ENCODE peak calls at places on chromosomes 3 and 15, in nine cellular contexts. X, O, K, M, T, I, P, B and D are unnamed samples. For H3K4me1 and H3K36me3, the result is how much of the 10 kb centered on the place peaks cover.

GRCh38 chr15:89665449-89666146 is 10.3 kb upstream of the KIF7 start:
- DNase-seq in P (peak), O (peak), K (peak), B (peak), M (no peak), T (peak), I (peak), X (peak), D (no peak)

GRCh38 chr3:159146856-159147255 is 345.0 kb downstream of the MFSD1 start:
- DNase-seq in T (no peak), M (no peak), X (no peak), O (no peak), I (no peak), K (no peak), P (no peak), B (no peak), D (no peak)

GRCh38 chr3:133527306-133527705 is 46.2 kb upstream of the CDV3 start:
- DNase-seq in P (no peak), X (no peak), O (no peak), M (no peak), K (peak), T (no peak), I (no peak), B (no peak), D (no peak)

GRCh38 chr3:151584603-151585002 is 123.7 kb upstream of the IGSF10 start:
- DNase-seq in B (no peak), X (no peak), I (no peak), M (no peak), P (no peak), O (no peak), T (no peak), K (no peak), D (no peak)

GRCh38 chr15:67164401-67164791 is 90.1 kb downstream of the AAGAB start:
- DNase-seq in M (no peak), I (peak), T (no peak), P (peak), B (peak), O (no peak), X (no peak), K (no peak), D (no peak)

GRCh38 chr3:121796970-121797369 is 37.9 kb downstream of the IQCB1 start:
- DNase-seq in X (no peak), T (no peak), I (no peak), P (no peak), B (no peak), M (no peak), K (no peak), O (no peak), D (no peak)

GRCh38 chr3:59981377-59981776 is 931.6 kb upstream of the CFAP20DC start:
- DNase-seq in B (no peak), X (no peak), T (no peak), O (no peak), I (no peak), K (no peak), P (peak), M (no peak), D (no peak)

GRCh38 chr3:189710620-189711388 is 79.6 kb downstream of the TP63 start:
- DNase-seq in M (no peak), O (peak), P (no peak), X (no peak), I (peak), T (peak), K (peak), B (no peak), D (no peak)

GRCh38 chr3:139225551-139225950 is 118.3 kb upstream of the MRPS22 start:
- DNase-seq in B (no peak), I (no peak), M (no peak), P (no peak), K (no peak), O (no peak), X (no peak), T (no peak), D (no peak)

GRCh38 chr3:186118692-186119091 is 9.8 kb upstream of the ETV5 start:
- DNase-seq in M (no peak), X (no peak), K (no peak), I (no peak), P (no peak), B (no peak), O (no peak), T (no peak), D (no peak)

GRCh38 chr3:157865449-157865862 is 240.8 kb downstream of the SHOX2 start:
- DNase-seq in T (no peak), B (no peak), K (no peak), I (no peak), P (peak), O (no peak), X (no peak), M (no peak), D (no peak)

GRCh38 chr3:54999159-54999558 is 71.3 kb upstream of the LRTM1 start:
- DNase-seq in B (no peak), M (no peak), O (no peak), K (peak), X (no peak), T (no peak), P (no peak), I (no peak), D (no peak)

GRCh38 chr3:195770081-195770840 is 41.5 kb downstream of the MUC4 start:
- DNase-seq in O (peak), T (no peak), I (peak), P (no peak), B (no peak), M (no peak), X (no peak), K (no peak), D (no peak)

GRCh38 chr15:82810863-82811421 is 1.5 kb downstream of the WHAMM start:
- DNase-seq in P (peak), T (no peak), B (no peak), X (no peak), O (no peak), M (peak), I (no peak), K (no peak), D (no peak)

GRCh38 chr15:88440021-88440420 is 27.2 kb downstream of the MRPL46 start:
- DNase-seq in M (no peak), O (no peak), I (no peak), K (peak), P (no peak), X (no peak), T (no peak), B (no peak), D (no peak)

GRCh38 chr15:97156739-97157265 is 803.7 kb upstream of the ARRDC4 start:
- DNase-seq in K (peak), M (no peak), B (no peak), T (no peak), I (no peak), P (no peak), O (no peak), X (no peak), D (no peak)

GRCh38 chr3:53803816-53804545 is 42.2 kb downstream of the CHDH start:
- DNase-seq in O (peak), T (no peak), M (no peak), B (no peak), X (no peak), P (no peak), K (no peak), I (no peak), D (peak)

GRCh38 chr15:48858401-48858800 is 19.5 kb upstream of the EID1 start:
- DNase-seq in T (no peak), P (no peak), M (no peak), B (no peak), X (no peak), K (peak), I (no peak), O (no peak), D (no peak)

GRCh38 chr3:9416139-9416780 is 18.8 kb downstream of the SETD5 start:
- DNase-seq in M (no peak), T (no peak), O (no peak), P (no peak), K (peak), B (no peak), X (no peak), I (no peak), D (no peak)

GRCh38 chr3:52313774-52314188 is 2.3 kb upstream of the DNAH1 start:
- DNase-seq in K (peak), I (no peak), B (no peak), O (no peak), X (no peak), M (no peak), P (no peak), T (no peak), D (peak)

DNA sequence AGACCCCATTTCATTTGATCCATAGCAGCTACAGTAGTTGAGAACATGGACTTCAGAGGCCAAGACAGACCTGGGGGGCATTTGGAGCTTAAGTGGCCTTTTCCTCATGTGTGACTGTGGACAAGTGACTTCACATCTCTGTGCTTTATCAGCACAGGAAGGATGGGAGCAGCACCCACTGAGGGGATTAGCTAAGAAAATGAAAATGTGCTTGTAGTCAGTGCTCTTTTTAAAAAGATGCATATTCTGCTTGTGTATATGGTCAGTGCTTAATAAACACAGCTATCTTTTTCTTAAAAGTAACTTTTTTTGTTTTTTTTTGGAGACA is 34.5 kb downstream of the SLC6A6 start:
- DNase-seq in M (no peak), P (no peak), X (no peak), O (no peak), B (no peak), T (no peak), I (no peak), K (no peak), D (no peak)
- H3K4me1 ChIP-seq in M (under half), P (under half), X (half or more), O (half or more), B (under half), T (half or more), I (under half), K (under half), D (under half)

DNA sequence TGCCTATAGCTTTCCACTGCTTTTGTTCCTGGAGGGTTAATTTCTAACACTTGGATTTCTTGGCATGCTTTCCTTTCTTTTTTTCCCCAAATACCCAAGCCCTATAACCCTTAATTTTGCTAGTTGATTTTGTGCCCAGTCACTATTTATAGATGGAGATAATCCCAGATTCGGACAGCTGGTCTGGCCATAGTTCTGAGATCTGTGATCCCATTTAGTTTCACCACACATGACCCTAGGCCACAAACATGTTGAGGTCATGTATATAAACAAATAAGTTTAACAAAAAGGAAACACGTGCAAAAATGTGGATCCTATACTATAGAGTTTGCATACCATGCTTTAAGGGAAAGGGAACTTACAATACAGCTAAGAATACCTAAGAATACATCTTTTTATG is 111.4 kb downstream of the ZMAT3 start:
- DNase-seq in M (no peak), O (no peak), I (no peak), X (no peak), B (no peak), K (peak), P (no peak), T (no peak), D (no peak)
- H3K36me3 ChIP-seq in M (under half), O (under half), I (under half), X (under half), B (under half), K (under half), P (under half), T (under half), D (under half)

DNA sequence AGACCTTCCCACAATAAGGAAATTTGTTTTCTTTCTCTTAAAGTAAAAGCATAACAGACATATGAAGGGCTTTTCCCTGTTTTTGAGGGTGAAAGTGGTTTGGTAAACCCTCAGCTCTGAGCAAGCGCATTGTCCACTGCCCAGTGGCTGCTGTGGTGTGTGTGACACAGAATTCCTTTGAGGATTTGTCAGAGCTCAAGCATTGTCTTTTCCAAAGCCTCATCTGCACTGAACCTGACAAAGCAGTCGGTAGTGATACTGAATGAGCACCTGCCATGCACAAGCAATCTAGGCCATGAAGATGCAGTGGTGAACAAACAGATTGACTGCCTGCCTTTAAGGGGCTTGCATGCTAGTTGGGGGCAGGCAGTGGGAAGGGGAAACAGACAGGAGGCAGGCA is 128.3 kb downstream of the PLCL2 start:
- DNase-seq in O (no peak), M (no peak), T (no peak), K (no peak), X (no peak), I (no peak), P (no peak), B (no peak), D (no peak)
- H3K4me1 ChIP-seq in O (under half), M (under half), T (under half), K (under half), X (under half), I (under half), P (under half), B (under half), D (under half)

GRCh38 chr15:70067011-70067410 is 30.7 kb downstream of the TLE3 start:
- DNase-seq in M (no peak), I (no peak), B (no peak), X (no peak), P (no peak), K (no peak), O (no peak), T (no peak), D (no peak)

GRCh38 chr15:70066422-70066821 is 31.3 kb downstream of the TLE3 start:
- DNase-seq in K (no peak), B (no peak), M (no peak), O (no peak), P (no peak), X (no peak), I (no peak), T (no peak), D (no peak)

GRCh38 chr15:70065006-70065722 is 32.6 kb downstream of the TLE3 start:
- DNase-seq in K (no peak), T (no peak), M (no peak), I (no peak), B (no peak), P (peak), X (peak), O (no peak), D (no peak)

GRCh38 chr15:70064441-70064840 is 33.3 kb downstream of the TLE3 start:
- DNase-seq in T (no peak), I (no peak), K (peak), M (no peak), X (no peak), O (no peak), B (no peak), P (no peak), D (no peak)

GRCh38 chr15:70066004-70066403 is 31.7 kb downstream of the TLE3 start:
- DNase-seq in P (peak), T (no peak), O (no peak), M (no peak), B (no peak), X (no peak), K (no peak), I (no peak), D (no peak)
- H3K36me3 ChIP-seq in P (under half), T (under half), O (half or more), M (half or more), B (under half), X (half or more), K (under half), I (under half), D (under half)